ENCODE peak calls at places on chromosomes 11 and 22, in four cellular contexts. F is sigmoid colon, O is coronary artery, A is dorsolateral prefrontal cortex. Q is an unnamed sample.

GRCh38 chr11:18191376-18191775 is 18.7 kb downstream of the MRGPRX4 start:
- DNase-seq in F (no peak), A (no peak), O (no peak), Q (no peak)

GRCh38 chr22:30047364-30047738 is 32.9 kb upstream of the HORMAD2 start:
- DNase-seq in A (no peak), O (no peak), F (peak), Q (no peak)

GRCh38 chr11:34309970-34310369 is 47.8 kb downstream of the ABTB2 start:
- DNase-seq in A (no peak), O (no peak), F (no peak), Q (no peak)

GRCh38 chr22:30183861-30184278 is 62.7 kb downstream of the LIF start:
- DNase-seq in F (no peak), O (no peak), A (no peak), Q (no peak)

GRCh38 chr22:45968751-45969413 is 8.1 kb downstream of the WNT7B start:
- DNase-seq in F (no peak), O (no peak), A (no peak), Q (peak)

GRCh38 chr11:93054881-93055280 is 85.4 kb downstream of the MTNR1B start:
- DNase-seq in F (no peak), O (no peak), A (no peak), Q (peak)

GRCh38 chr11:20048246-20048645 is 112.0 kb downstream of the DBX1 start:
- DNase-seq in O (no peak), A (no peak), F (no peak), Q (no peak)

GRCh38 chr11:35118906-35119305 is 20.1 kb upstream of the CD44 start:
- DNase-seq in O (no peak), F (no peak), A (no peak), Q (no peak)

GRCh38 chr22:38327805-38328204 is 10.6 kb upstream of the CSNK1E start:
- DNase-seq in F (no peak), O (no peak), A (no peak), Q (peak)

DNA sequence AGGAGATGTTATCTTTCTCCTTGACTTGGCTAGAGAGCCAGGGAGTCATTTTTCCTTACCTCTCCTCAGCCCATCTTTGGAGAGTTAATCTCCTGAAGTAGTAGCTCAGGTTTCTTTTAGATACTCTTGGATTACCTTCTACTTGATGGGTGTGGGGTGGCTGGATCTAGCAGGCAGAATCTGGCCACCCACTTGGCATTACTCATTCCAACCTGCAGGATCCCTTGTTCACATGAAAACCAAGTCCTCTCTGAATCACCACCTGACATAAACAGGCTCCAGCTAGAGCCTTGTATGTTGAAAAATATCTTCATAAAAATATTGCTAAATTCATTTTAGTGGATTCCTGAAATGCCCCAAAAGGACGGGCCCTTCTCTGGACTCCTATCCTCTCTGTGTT is 250.6 kb upstream of the PLET1 start:
- DNase-seq in O (no peak), F (no peak), A (no peak), Q (peak)
- TF ChIP-seq CTCF in O (no peak), F (no peak), A (no peak), Q (no peak)

GRCh38 chr11:114078423-114078822 is 18.9 kb downstream of the ZBTB16 start:
- DNase-seq in F (peak), O (no peak), A (no peak), Q (no peak)
- H3K27ac ChIP-seq in F (peak), O (peak), A (peak), Q (peak)

GRCh38 chr11:111419181-111419580 is 40.1 kb upstream of the POU2AF1 start:
- DNase-seq in A (no peak), O (no peak), F (no peak), Q (no peak)

GRCh38 chr11:111423250-111423615 is 44.2 kb upstream of the POU2AF1 start:
- DNase-seq in A (no peak), O (no peak), F (no peak), Q (no peak)

GRCh38 chr11:111421251-111421650 is 42.2 kb upstream of the POU2AF1 start:
- DNase-seq in F (no peak), A (no peak), O (no peak), Q (no peak)

GRCh38 chr11:111419641-111420327 is 40.7 kb upstream of the POU2AF1 start:
- DNase-seq in F (peak), O (no peak), A (peak), Q (no peak)

DNA sequence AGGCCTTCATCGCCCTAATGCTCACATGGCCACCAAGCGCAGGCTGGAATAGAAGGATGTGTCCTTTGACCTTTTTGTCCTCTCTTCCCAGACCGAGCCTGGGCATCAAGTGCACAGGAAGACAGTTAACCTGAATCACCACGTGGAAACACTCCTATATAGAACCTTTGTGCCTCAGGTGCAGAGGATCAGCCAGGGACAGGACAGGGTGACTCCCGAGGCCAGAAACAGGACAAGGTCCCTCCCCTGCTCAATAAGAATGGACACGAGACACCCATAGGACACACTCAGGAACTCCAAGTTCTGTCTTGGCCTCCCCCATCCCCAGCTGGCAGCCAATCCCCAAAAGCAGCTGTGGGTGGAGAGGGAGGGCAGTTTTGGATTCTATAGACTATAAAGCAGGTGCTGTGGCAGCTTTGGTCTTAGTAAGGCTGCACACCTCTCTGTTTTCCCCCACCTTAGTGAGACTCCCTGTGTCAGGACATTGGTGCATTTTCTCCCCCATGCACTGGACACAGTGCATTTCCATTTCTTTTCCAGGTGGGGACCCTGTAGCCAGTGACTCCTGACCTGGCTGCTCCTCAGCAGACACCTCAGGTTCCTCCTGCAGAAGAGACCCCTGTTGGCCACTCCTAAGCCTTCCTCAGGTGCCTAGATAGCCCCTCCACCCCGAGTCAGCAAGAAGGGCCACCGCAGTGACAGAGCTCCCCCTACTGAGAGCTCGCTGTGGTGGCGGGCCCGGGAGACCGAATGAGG is 43.6 kb upstream of the POU2AF1 start:
- DNase-seq in A (peak), F (peak), O (no peak), Q (no peak)
- TF ChIP-seq CTCF in A (peak), F (peak), O (peak), Q (no peak)

DNA sequence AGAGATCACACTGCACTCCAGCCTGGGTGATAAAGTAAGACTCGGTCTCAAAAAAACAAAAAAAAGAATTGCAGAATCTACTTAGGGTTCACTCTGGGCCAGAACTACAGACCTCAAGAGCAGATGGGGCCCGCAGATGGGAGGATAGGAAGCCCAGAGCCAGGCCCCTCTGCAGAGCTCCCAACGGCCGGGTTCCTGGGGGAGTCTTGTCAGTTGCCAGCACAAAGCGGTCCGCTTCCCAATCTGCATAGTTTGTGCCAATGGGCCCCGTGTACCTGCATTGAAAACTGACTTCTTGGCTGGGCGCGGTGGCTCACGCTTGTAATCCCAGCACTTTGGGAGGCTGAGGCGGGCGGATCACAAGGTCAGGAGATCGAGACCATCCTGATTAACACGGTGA is 1.7 kb upstream of the CHID1 start:
- DNase-seq in F (no peak), O (no peak), A (no peak), Q (no peak)
- H3K27ac ChIP-seq in F (peak), O (peak), A (no peak), Q (peak)

DNA sequence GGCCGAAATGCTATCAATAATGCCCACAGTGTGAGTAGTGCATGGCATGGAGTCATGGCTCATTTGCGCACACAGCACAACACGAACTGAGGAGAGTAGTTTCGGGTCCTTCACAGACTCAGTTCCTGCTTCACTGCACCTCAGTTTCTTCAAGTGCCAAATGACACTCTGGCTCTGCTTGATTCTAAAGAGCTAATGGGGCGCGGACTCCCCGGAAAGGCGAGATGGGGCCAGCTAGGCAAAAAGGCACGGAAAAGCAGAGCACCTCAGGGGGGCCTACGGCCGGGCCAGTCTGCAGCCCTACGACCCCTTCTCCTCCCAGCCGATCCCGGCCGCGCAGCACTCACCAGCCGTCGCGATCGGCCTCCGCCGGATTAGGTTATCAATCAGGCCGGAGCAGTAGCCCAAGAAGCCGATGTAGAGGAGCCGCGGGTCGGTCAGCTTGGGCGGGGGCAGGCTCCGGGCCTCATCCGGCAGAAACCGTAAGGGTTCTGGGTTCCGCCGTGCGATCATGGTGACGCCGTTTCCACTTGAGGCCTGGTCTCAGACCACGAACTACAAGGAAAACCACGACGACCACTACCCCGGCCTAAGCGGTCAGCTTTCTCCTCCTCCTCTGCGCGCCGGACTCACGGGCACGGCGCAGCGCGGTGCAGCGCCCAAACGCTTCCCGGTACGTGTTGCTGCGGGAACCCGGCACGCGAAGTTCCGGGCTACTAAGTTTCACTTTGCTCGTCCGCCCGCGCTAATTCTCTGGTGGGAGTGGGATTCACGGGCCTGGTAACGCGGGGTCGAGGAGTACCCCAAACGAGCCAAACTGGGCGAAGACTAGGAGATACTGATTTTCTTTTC is at the start of gene NDUFC2:
- DNase-seq in F (peak), O (peak), A (peak), Q (peak)
- TF ChIP-seq CTCF in F (no peak), O (no peak), A (peak), Q (no peak)

GRCh38 chr11:45541693-45542434 is 123.6 kb downstream of the CHST1 start:
- DNase-seq in F (no peak), O (no peak), A (no peak), Q (no peak)

GRCh38 chr11:45535033-45535432 is 130.4 kb downstream of the CHST1 start:
- DNase-seq in F (no peak), O (no peak), A (no peak), Q (no peak)

GRCh38 chr11:45537617-45538016 is 127.8 kb downstream of the CHST1 start:
- DNase-seq in A (no peak), F (no peak), O (no peak), Q (peak)

GRCh38 chr11:45538363-45538762 is 127.1 kb downstream of the CHST1 start:
- DNase-seq in F (no peak), O (no peak), A (peak), Q (no peak)

DNA sequence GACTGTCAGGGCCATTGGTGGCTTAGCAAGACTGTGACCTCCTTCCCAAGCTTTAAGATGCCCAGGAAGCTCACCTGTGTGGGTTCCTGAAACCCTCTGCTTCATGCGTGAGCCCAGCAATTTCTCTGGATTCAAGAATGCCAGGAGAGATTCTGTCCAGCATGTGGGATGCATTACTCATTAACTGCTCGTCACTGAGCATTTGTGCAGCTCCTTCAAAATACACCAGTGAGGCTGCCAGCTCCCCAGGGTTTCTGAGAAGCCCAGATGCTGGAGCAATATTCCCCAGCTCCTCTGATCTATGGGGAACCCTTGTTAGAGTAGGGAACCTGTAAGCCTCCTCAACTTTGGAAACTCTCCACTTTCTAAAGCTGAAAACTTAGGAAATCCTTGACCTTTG is 126.5 kb downstream of the CHST1 start:
- DNase-seq in A (no peak), O (no peak), F (no peak), Q (no peak)
- H3K27ac ChIP-seq in A (peak), O (no peak), F (no peak), Q (no peak)

GRCh38 chr11:29326757-29327156 is 690.1 kb downstream of the KCNA4 start:
- DNase-seq in A (no peak), O (no peak), F (no peak), Q (no peak)

GRCh38 chr11:29333993-29334780 is 682.6 kb downstream of the KCNA4 start:
- DNase-seq in F (no peak), O (no peak), A (no peak), Q (peak)

GRCh38 chr11:29334781-29335140 is 682.1 kb downstream of the KCNA4 start:
- DNase-seq in O (no peak), A (no peak), F (no peak), Q (no peak)

GRCh38 chr11:29324328-29324727 is 692.5 kb downstream of the KCNA4 start:
- DNase-seq in A (no peak), F (no peak), O (no peak), Q (no peak)

DNA sequence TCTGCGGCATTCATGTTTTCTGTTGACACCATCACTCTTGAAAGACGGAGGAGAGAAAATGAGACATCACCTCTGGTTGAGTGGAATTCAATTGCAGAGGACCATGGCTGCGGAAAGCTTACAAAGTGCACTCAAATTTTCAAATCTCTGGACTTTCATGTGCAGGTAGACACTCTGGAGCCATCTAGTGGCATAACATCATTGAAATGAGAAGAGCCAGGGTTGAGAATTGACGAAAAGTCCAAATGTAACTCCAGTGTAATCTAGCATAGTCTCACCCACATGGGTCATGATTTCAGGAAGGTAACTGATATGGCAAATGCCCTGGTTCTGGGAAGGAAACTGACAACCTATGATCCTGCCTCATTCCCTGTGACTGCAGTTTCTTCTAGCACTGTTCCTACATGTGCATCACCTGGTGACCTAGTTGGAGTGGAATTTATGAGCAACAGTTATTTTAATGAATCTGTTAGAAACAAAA is 687.8 kb downstream of the KCNA4 start:
- DNase-seq in F (no peak), A (no peak), O (no peak), Q (peak)
- TF ChIP-seq CTCF in F (no peak), A (peak), O (no peak), Q (peak)

DNA sequence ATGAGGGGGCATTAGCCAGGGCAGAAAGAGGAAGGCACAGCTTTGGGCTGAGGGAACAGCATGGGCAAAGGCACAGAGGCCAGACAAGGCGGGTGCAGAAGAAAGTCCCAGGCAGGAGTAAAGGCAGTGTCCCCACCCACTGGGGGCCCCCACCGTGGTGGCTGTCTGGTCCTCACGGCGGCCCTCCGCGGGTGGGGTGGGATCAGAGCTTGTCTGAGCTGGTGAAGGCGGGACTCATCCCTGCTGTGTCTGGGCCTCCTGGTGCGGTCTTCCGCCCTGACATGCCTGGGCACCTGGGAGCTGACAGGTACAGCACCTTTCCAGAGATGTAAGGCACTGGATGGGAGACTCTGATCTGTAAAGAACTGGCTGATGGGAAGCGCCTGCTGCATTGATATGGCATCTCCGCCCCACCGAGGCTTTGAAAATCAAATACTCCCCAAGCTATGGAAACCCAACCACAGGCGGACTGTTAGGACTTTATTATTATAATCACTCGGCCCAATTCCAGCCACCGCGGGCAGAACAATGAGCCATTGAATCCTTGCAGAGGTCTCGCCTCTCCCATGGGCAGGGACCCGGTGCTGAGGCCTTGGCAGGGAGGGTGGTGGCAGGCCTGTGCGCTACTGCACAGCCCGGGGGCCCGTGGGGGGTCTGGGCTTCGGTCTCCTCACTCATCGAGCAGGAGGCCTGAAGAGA is 14.2 kb upstream of the GNB1L start:
- DNase-seq in F (peak), A (peak), O (no peak), Q (no peak)
- H3K27ac ChIP-seq in F (no peak), A (peak), O (no peak), Q (peak)

DNA sequence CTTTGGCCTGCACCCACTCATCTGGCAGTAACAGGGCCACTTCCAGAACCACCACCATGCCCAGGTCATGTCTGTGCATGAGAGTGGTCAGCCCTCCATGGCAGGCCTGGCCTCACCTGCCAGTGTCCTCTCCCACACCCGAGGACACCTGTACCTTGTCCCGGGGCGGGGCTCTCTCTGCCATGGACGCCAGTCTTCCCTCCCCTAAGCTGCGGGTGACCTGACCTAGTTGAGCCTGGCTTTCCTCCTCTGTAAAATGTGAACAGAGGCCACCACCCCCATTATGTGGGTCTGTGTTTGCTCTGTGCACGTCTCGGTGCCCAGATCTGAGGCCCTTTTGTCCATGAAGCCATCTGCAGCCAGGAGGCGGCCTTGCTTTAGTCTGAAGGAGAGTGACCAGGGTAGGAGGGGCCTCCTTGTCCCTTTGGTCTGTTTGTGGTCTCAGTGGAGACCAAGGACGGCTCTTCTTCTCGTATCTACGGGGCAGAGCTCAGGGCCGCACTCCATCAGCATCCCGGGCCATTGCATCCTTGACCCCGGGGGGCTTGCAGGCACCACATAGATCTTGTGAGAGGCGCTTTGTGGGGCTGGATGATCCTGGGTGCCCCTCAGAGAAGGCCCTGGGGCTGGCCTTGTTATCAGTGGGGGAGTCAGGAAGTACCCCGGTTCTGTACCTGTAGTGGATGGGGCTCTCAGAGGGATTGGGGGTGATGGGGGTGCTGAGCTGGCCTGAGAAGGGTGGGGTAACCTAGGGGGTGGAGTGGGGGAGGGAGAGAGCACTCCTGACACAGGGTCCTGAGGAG is 121.6 kb downstream of the KCNQ1 start:
- DNase-seq in A (peak), O (no peak), F (peak), Q (no peak)
- TF ChIP-seq CTCF in A (no peak), O (no peak), F (no peak), Q (no peak)